ENCODE peak calls at places on chromosomes 13 and 19, in four cellular contexts. Z is uterus, J is heart right ventricle, X is tibial artery. L is an unnamed sample. For H3K4me1, the result is how much of the 10 kb centered on the place peaks cover.

GRCh38 chr19:49614096-49614857 is 23.3 kb downstream of the PRR12 start:
- DNase-seq in Z (no peak), J (no peak), X (no peak), L (no peak)

GRCh38 chr13:94063096-94063495 is 416.4 kb downstream of the DCT start:
- DNase-seq in Z (no peak), J (no peak), X (no peak), L (no peak)

GRCh38 chr19:489418-490196 is 6.7 kb upstream of the MADCAM1 start:
- DNase-seq in Z (no peak), J (no peak), X (no peak), L (peak)

GRCh38 chr19:47316513-47316912 is 6.9 kb downstream of the C5AR1 start:
- DNase-seq in Z (no peak), J (no peak), X (no peak), L (no peak)

GRCh38 chr13:30133976-30134375 is 173.4 kb downstream of the KATNAL1 start:
- DNase-seq in Z (no peak), J (no peak), X (no peak), L (no peak)

GRCh38 chr19:55485439-55486011 is 537 bp downstream of the NAT14 start:
- DNase-seq in Z (no peak), J (no peak), X (no peak), L (no peak)

GRCh38 chr19:35566738-35567137 is 3.3 kb upstream of the ATP4A start:
- DNase-seq in Z (no peak), J (no peak), X (no peak), L (no peak)

GRCh38 chr19:51246153-51246552 is 4.7 kb upstream of the SIGLECL1 start:
- DNase-seq in Z (no peak), J (no peak), X (no peak), L (no peak)

GRCh38 chr19:30163663-30164062 is 208.5 kb upstream of the ZNF536 start:
- DNase-seq in Z (no peak), J (peak), X (no peak), L (no peak)

GRCh38 chr13:96925466-96925865 is 68.8 kb downstream of the OXGR1 start:
- DNase-seq in Z (no peak), J (no peak), X (no peak), L (no peak)

GRCh38 chr13:49098771-49099512 is 121.2 kb upstream of the MLNR start:
- DNase-seq in Z (no peak), J (no peak), X (no peak), L (no peak)

GRCh38 chr13:47886314-47886713 is 114.8 kb downstream of the SUCLA2 start:
- DNase-seq in Z (no peak), J (no peak), X (no peak), L (no peak)

GRCh38 chr19:49689133-49690072 is at the start of gene ADM5:
- DNase-seq in Z (peak), J (no peak), X (no peak), L (no peak)

GRCh38 chr19:53867225-53868090 is at the start of gene MYADM:
- DNase-seq in Z (peak), J (peak), X (peak), L (peak)

GRCh38 chr19:38862321-38863059 is 12.7 kb upstream of the HNRNPL start:
- DNase-seq in Z (peak), J (peak), X (peak), L (no peak)

GRCh38 chr19:940591-941291 is 14.9 kb downstream of the ARID3A start:
- DNase-seq in Z (peak), J (no peak), X (peak), L (peak)

GRCh38 chr13:110226051-110226562 is 80.8 kb downstream of the COL4A1 start:
- DNase-seq in Z (no peak), J (no peak), X (no peak), L (no peak)

GRCh38 chr13:32824671-32825070 is 191.6 kb upstream of the KL start:
- DNase-seq in Z (no peak), J (no peak), X (no peak), L (no peak)

GRCh38 chr19:54426291-54426918 is 11.1 kb downstream of the TTYH1 start:
- DNase-seq in Z (no peak), J (no peak), X (no peak), L (peak)

GRCh38 chr13:113045214-113046007 is 60.2 kb upstream of the F7 start:
- DNase-seq in Z (no peak), J (no peak), X (no peak), L (peak)

GRCh38 chr19:6062961-6063575 is 47.2 kb downstream of the RFX2 start:
- DNase-seq in Z (no peak), J (no peak), X (no peak), L (no peak)

GRCh38 chr19:1235625-1236538 is 1.9 kb downstream of the CBARP start:
- DNase-seq in Z (no peak), J (no peak), X (no peak), L (no peak)

DNA sequence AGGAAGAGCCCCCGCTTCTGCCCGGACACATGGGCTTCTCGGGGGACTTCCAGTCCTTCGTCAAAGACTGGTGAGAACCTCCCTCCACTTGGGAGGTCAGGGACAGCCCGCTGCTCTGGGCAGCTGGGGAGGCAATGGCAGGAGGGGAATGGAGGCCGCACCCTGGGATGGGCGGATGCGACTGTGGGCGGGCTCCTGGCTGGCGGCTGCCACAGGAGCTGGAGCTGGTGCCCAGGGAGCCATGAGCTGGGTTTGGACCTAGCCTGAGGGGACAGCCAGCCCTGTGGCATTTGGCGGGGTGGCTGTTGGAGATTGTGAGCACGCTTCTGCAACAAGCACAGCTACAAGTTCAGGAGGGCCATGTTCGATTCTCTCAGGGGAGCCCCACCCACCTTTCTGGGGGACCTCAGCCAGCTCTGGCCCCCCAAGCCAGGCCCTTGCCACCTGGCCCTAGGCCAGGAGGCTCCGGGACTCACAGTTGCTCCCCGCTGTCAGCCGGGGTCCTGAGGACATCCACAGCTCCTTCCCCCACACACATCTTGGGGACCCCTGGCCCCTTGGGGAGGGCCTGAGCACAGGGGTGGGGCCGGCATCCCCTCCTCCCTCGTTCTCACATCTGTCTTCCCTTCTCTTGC is 3.0 kb upstream of the TGFBR3L start:
- DNase-seq in Z (no peak), J (no peak), X (no peak), L (peak)
- H3K4me1 ChIP-seq in Z (under half), J (under half), X (under half), L (under half)

GRCh38 chr19:17680235-17680722 is 7.9 kb downstream of the UNC13A start:
- DNase-seq in Z (peak), J (peak), X (peak), L (peak)
- H3K4me3 ChIP-seq in Z (no peak), J (peak), X (peak), L (no peak)

GRCh38 chr13:40983725-40984669 is 35.1 kb downstream of the ELF1 start:
- DNase-seq in Z (no peak), J (no peak), X (no peak), L (no peak)
- H3K4me1 ChIP-seq in Z (under half), J (half or more), X (under half), L (under half)

GRCh38 chr13:95641961-95642621 is 2.4 kb downstream of the DZIP1 start:
- DNase-seq in Z (peak), J (no peak), X (peak), L (peak)
- H3K4me3 ChIP-seq in Z (peak), J (peak), X (peak), L (peak)

DNA sequence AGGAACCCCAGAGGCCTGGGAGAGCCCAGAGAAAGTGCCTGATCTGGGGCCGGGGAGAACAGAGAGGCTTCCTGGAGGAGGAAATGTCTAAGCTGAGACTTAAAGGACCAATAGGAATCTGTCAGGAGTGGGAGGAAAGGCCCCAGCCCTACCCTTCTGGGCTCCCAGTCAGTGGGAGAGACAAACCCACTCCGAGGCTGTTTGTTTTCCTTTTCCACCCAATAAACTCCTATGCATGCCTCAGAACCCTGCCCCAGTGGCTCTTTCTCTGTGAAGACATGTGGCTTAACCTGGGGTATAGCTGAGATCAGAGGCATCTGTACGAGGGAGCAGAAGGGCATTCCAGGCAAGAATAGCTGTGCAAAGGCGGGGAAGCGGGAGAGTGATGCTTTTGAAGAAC is 1.9 kb downstream of the MEGF8 start:
- DNase-seq in Z (no peak), J (no peak), X (no peak), L (no peak)
- H3K4me1 ChIP-seq in Z (under half), J (under half), X (under half), L (under half)

DNA sequence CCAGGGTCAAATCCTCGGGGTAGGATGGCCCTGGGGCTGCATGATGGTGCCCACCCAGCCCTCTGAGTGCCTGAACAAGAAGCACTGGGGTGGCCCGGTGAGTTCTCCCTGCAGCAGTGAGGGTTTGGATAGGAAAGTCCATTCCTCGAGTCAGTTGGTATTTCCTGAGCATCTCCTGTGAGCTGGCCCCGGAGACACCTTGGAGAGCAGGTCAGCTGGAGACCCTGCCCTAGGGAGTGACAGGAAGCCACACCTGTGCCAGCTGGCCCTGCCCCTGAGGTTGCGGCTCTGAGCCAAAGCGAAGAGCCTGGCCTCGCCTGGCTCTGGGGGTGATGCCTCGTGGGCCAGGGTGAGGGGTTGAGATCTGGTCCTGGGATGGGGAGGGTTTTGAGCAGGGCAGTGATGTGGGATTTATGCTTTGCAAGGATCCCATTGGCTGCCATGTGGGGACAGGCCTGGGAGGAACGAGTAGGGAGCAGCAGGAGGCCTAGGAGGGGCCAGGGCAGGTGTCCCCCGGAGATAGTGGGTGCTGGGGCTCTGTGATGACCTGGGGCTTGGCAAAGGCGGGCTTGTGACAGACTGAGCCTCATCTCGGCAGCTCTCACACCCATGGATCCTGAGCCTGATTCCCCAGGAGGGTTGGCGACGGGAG is 16.0 kb downstream of the CRTC1 start:
- DNase-seq in Z (no peak), J (no peak), X (no peak), L (no peak)
- H3K4me3 ChIP-seq in Z (no peak), J (no peak), X (no peak), L (no peak)

GRCh38 chr13:46662690-46663089 is 109.7 kb downstream of the LRCH1 start:
- DNase-seq in Z (no peak), J (no peak), X (no peak), L (no peak)
- H3K4me1 ChIP-seq in Z (under half), J (half or more), X (under half), L (under half)

L was measured in aorta.